ENCODE peak calls at places on chromosomes 2 and 18, in six cellular contexts. I is K562; F is neural progenitor cell; L is CD4-positive, alpha-beta memory T cell; C is vagina; U is transverse colon. Z is an unnamed sample. For H3K9me3 and H3K4me1, the result is how much of the 10 kb centered on the place peaks cover.

GRCh38 chr2:43059183-43059897 is 167.1 kb downstream of the ZFP36L2 start:
- DNase-seq in I (peak), F (no peak), L (peak), C (no peak), U (peak), Z (peak)

GRCh38 chr2:170679607-170680079 is 35.5 kb upstream of the SP5 start:
- DNase-seq in I (no peak), F (peak), L (no peak), C (no peak), U (peak), Z (no peak)

GRCh38 chr2:214575030-214575949 is 164.4 kb downstream of the VWC2L start:
- DNase-seq in I (no peak), F (no peak), L (no peak), C (no peak), U (no peak), Z (no peak)

GRCh38 chr2:216082805-216083204 is 1.1 kb downstream of the TMEM169 start:
- DNase-seq in I (no peak), F (peak), L (no peak), C (no peak), U (peak), Z (no peak)

GRCh38 chr2:68594674-68595492 is 48.5 kb upstream of the PROKR1 start:
- DNase-seq in I (peak), F (peak), L (peak), C (no peak), U (peak), Z (no peak)

GRCh38 chr2:42652086-42652485 is 83.7 kb downstream of the MTA3 start:
- DNase-seq in I (no peak), F (no peak), L (no peak), C (no peak), U (no peak), Z (no peak)

GRCh38 chr2:11512431-11512830 is 21.4 kb upstream of the GREB1 start:
- DNase-seq in I (no peak), F (peak), L (no peak), C (no peak), U (no peak), Z (no peak)

GRCh38 chr2:25025996-25026530 is 15.8 kb upstream of the EFR3B start:
- DNase-seq in I (no peak), F (no peak), L (no peak), C (no peak), U (no peak), Z (no peak)

GRCh38 chr2:15107137-15107536 is 454.0 kb downstream of the NBAS start:
- DNase-seq in I (no peak), F (no peak), L (no peak), C (no peak), U (no peak), Z (no peak)

GRCh38 chr2:160254363-160254762 is 54.3 kb upstream of the ITGB6 start:
- DNase-seq in I (no peak), F (no peak), L (no peak), C (no peak), U (no peak), Z (no peak)

GRCh38 chr2:71064110-71064611 is 4.3 kb upstream of the NAGK start:
- DNase-seq in I (no peak), F (no peak), L (no peak), C (no peak), U (no peak), Z (no peak)

GRCh38 chr2:14745288-14746076 is 113.0 kb downstream of the LRATD1 start:
- DNase-seq in I (no peak), F (no peak), L (no peak), C (no peak), U (no peak), Z (no peak)

GRCh38 chr2:230160112-230160660 is 59.6 kb downstream of the SP110 start:
- DNase-seq in I (peak), F (peak), L (peak), C (no peak), U (peak), Z (peak)

GRCh38 chr2:139946690-139947089 is 1166.5 kb upstream of the NXPH2 start:
- DNase-seq in I (no peak), F (peak), L (no peak), C (no peak), U (no peak), Z (no peak)

GRCh38 chr2:54957321-54957999 is 92.8 kb downstream of the RTN4 start:
- DNase-seq in I (peak), F (peak), L (no peak), C (no peak), U (no peak), Z (no peak)

GRCh38 chr2:62099050-62099449 is 96.9 kb upstream of the B3GNT2 start:
- DNase-seq in I (no peak), F (no peak), L (no peak), C (no peak), U (no peak), Z (no peak)

GRCh38 chr2:173414823-173415322 is 60.2 kb downstream of the CDCA7 start:
- DNase-seq in I (no peak), F (no peak), L (no peak), C (no peak), U (no peak), Z (no peak)

GRCh38 chr2:227871375-227871788 is at the start of gene DAW1:
- DNase-seq in I (peak), F (no peak), L (peak), C (no peak), U (peak), Z (peak)

GRCh38 chr18:37403100-37403781 is 162.4 kb downstream of the CELF4 start:
- DNase-seq in I (no peak), F (no peak), L (no peak), C (no peak), U (no peak), Z (no peak)

GRCh38 chr18:51342815-51343214 is 145.3 kb upstream of the MEX3C start:
- DNase-seq in I (no peak), F (no peak), L (no peak), C (no peak), U (no peak), Z (no peak)

GRCh38 chr2:86140969-86141392 is 34.9 kb downstream of the PTCD3 start:
- DNase-seq in I (no peak), F (no peak), L (no peak), C (no peak), U (no peak), Z (no peak)

GRCh38 chr2:170714156-170715061 is 728 bp upstream of the SP5 start:
- DNase-seq in I (peak), F (peak), L (no peak), C (no peak), U (peak), Z (no peak)

GRCh38 chr2:91477731-91478672 is 2786.5 kb downstream of the RPIA start:
- DNase-seq in I (peak), F (peak), L (no peak), C (peak), U (no peak), Z (peak)

GRCh38 chr2:241896746-241897201 is 27.2 kb downstream of the RTP5 start:
- DNase-seq in I (no peak), F (no peak), L (no peak), C (no peak), U (no peak), Z (no peak)

GRCh38 chr2:159591221-159591620 is 25.1 kb downstream of the BAZ2B start:
- DNase-seq in I (no peak), F (no peak), L (no peak), C (no peak), U (no peak), Z (no peak)

GRCh38 chr2:220783651-220784050 is 788.5 kb downstream of the EPHA4 start:
- DNase-seq in I (no peak), F (no peak), L (no peak), C (no peak), U (no peak), Z (no peak)

GRCh38 chr2:220781622-220782241 is 790.4 kb downstream of the EPHA4 start:
- DNase-seq in I (no peak), F (no peak), L (no peak), C (no peak), U (no peak), Z (no peak)

GRCh38 chr2:220775856-220776467 is 796.1 kb downstream of the EPHA4 start:
- DNase-seq in I (no peak), F (peak), L (no peak), C (no peak), U (no peak), Z (no peak)

GRCh38 chr2:220782609-220783113 is 789.4 kb downstream of the EPHA4 start:
- DNase-seq in I (no peak), F (no peak), L (no peak), C (no peak), U (no peak), Z (no peak)

GRCh38 chr2:220779918-220780317 is 792.2 kb downstream of the EPHA4 start:
- DNase-seq in I (no peak), F (no peak), L (no peak), C (no peak), U (no peak), Z (no peak)
- H3K9me3 ChIP-seq in I (under half), F (under half), L (under half), C (under half), U (under half), Z (under half)

GRCh38 chr2:19541884-19542283 is 183.5 kb upstream of the OSR1 start:
- DNase-seq in I (no peak), F (no peak), L (no peak), C (no peak), U (no peak), Z (no peak)

GRCh38 chr2:19542796-19543195 is 184.4 kb upstream of the OSR1 start:
- DNase-seq in I (no peak), F (no peak), L (no peak), C (no peak), U (no peak), Z (no peak)

GRCh38 chr2:19543271-19544019 is 185.0 kb upstream of the OSR1 start:
- DNase-seq in I (no peak), F (no peak), L (no peak), C (no peak), U (no peak), Z (no peak)

GRCh38 chr2:19538411-19538963 is 180.1 kb upstream of the OSR1 start:
- DNase-seq in I (no peak), F (no peak), L (no peak), C (no peak), U (peak), Z (no peak)

GRCh38 chr2:19540739-19541503 is 182.5 kb upstream of the OSR1 start:
- DNase-seq in I (no peak), F (no peak), L (no peak), C (no peak), U (peak), Z (no peak)
- H3K27ac ChIP-seq in I (no peak), F (no peak), L (no peak), C (peak), U (peak), Z (no peak)

GRCh38 chr2:37654932-37655331 is 16.5 kb downstream of the CDC42EP3 start:
- DNase-seq in I (no peak), F (peak), L (peak), C (no peak), U (no peak), Z (no peak)

GRCh38 chr2:37653805-37654378 is 17.6 kb downstream of the CDC42EP3 start:
- DNase-seq in I (no peak), F (no peak), L (no peak), C (no peak), U (peak), Z (peak)

GRCh38 chr2:37654419-37654818 is 17.0 kb downstream of the CDC42EP3 start:
- DNase-seq in I (no peak), F (peak), L (no peak), C (no peak), U (no peak), Z (no peak)

GRCh38 chr2:37656512-37657423 is 14.7 kb downstream of the CDC42EP3 start:
- DNase-seq in I (no peak), F (peak), L (peak), C (no peak), U (no peak), Z (no peak)

DNA sequence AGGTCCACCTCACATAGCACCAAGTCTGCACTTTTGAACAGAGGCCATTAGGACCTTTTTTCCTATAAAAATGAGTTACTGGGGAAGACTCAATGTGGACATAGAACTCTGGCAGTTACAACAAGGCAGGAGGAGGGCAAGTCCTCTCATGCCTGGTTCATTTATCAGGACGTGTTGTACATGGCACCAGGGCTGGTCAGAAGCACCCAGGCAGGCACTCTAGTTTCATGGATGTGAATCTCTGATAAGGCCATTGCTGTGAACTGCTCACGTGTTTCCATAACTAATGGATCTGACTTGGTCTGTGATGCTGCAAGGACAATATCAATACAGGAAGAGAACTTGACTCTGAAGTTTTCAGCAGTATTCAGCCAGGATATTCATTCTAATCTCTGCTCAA is 16.0 kb downstream of the CDC42EP3 start:
- DNase-seq in I (no peak), F (no peak), L (no peak), C (no peak), U (no peak), Z (no peak)
- H3K4me1 ChIP-seq in I (under half), F (half or more), L (half or more), C (half or more), U (under half), Z (half or more)

GRCh38 chr18:71008257-71008656 is 719.4 kb downstream of the SOCS6 start:
- DNase-seq in I (no peak), F (no peak), L (no peak), C (no peak), U (no peak), Z (no peak)
- H3K9me3 ChIP-seq in I (under half), F (under half), L (under half), C (under half), U (under half), Z (under half)